ENCODE peak calls at places on chromosomes 6 and 20, in nine cellular contexts. F is cardiac fibroblast; H is pons; M is astrocyte; Y is HL-60; E is ecto neural progenitor cell; S is colonic mucosa; Z is amniotic stem cell; Q is stimulated activated CD8-positive, alpha-beta memory T cell treated with anti-CD3 and anti-CD28 coated beads, Interleukin-4, amount 100 ng/mL, for 1 hour. W is an unnamed sample.

GRCh38 chr20:63434599-63435378 is 37.7 kb downstream of the KCNQ2 start:
- DNase-seq in F (peak; percentile 64), H (peak; percentile 50), M (peak; percentile 11), Y (peak; percentile 63), E (peak; percentile 88), S (peak; percentile 55), Z (no peak), Q (peak; percentile 34), W (peak; percentile 82)

GRCh38 chr6:41022294-41022693 is 16.7 kb downstream of the UNC5CL start:
- DNase-seq in F (peak; percentile 19), H (no peak), M (peak; percentile 8), Y (no peak), E (no peak), S (no peak), Z (no peak), Q (no peak), W (no peak)

GRCh38 chr20:61803903-61804804 is 261.5 kb downstream of the TAF4 start:
- DNase-seq in F (peak; percentile 4), H (no peak), M (peak; percentile 6), Y (no peak), E (no peak), S (no peak), Z (no peak), Q (no peak), W (no peak)

GRCh38 chr6:119497988-119498727 is 148.6 kb upstream of the MAN1A1 start:
- DNase-seq in F (no peak), H (no peak), M (no peak), Y (no peak), E (no peak), S (no peak), Z (no peak), Q (no peak), W (peak; percentile 53)

GRCh38 chr6:122025104-122025503 is 374.3 kb upstream of the HSF2 start:
- DNase-seq in F (no peak), H (no peak), M (no peak), Y (no peak), E (no peak), S (no peak), Z (no peak), Q (no peak), W (no peak)

GRCh38 chr20:47673671-47673955 is 111.7 kb downstream of the SULF2 start:
- DNase-seq in F (no peak), H (no peak), M (no peak), Y (no peak), E (no peak), S (no peak), Z (no peak), Q (no peak), W (no peak)

GRCh38 chr6:138824482-138825134 is 28.7 kb downstream of the ECT2L start:
- DNase-seq in F (peak; percentile 12), H (no peak), M (peak; percentile 6), Y (no peak), E (no peak), S (no peak), Z (no peak), Q (no peak), W (no peak)

GRCh38 chr6:57259064-57259463 is 37.0 kb upstream of the RAB23 start:
- DNase-seq in F (peak; percentile 16), H (no peak), M (no peak), Y (no peak), E (no peak), S (no peak), Z (no peak), Q (no peak), W (no peak)

GRCh38 chr6:9131616-9132015 is 696.3 kb upstream of the SLC35B3 start:
- DNase-seq in F (no peak), H (no peak), M (no peak), Y (no peak), E (no peak), S (no peak), Z (no peak), Q (no peak), W (no peak)

GRCh38 chr6:27592481-27593199 is 119.7 kb upstream of the ZNF184 start:
- DNase-seq in F (peak; percentile 92), H (peak; percentile 46), M (peak; percentile 83), Y (peak; percentile 82), E (peak; percentile 83), S (peak; percentile 43), Z (peak; percentile 27), Q (no peak), W (peak; percentile 93)

GRCh38 chr20:53763707-53764415 is 170.2 kb upstream of the ZNF217 start:
- DNase-seq in F (peak; percentile 61), H (no peak), M (peak; percentile 79), Y (no peak), E (no peak), S (peak; percentile 73), Z (no peak), Q (no peak), W (no peak)

GRCh38 chr6:27867051-27867940 is 44.9 kb downstream of the OR2B2 start:
- DNase-seq in F (peak; percentile 90), H (peak; percentile 34), M (peak; percentile 56), Y (no peak), E (peak; percentile 89), S (peak; percentile 90), Z (peak; percentile 30), Q (peak; percentile 39), W (peak; percentile 95)

GRCh38 chr6:144410059-144410458 is 124.9 kb downstream of the UTRN start:
- DNase-seq in F (no peak), H (no peak), M (no peak), Y (no peak), E (no peak), S (no peak), Z (no peak), Q (no peak), W (no peak)

GRCh38 chr6:33172307-33173227 is 19.7 kb downstream of the COL11A2 start:
- DNase-seq in F (peak; percentile 55), H (no peak), M (peak; percentile 14), Y (no peak), E (no peak), S (no peak), Z (no peak), Q (no peak), W (peak; percentile 25)

GRCh38 chr6:22451960-22452359 is 117.4 kb upstream of the HDGFL1 start:
- DNase-seq in F (no peak), H (no peak), M (peak; percentile 80), Y (no peak), E (no peak), S (no peak), Z (no peak), Q (no peak), W (no peak)

GRCh38 chr20:363319-364078 is 16.6 kb downstream of the NRSN2 start:
- DNase-seq in F (no peak), H (no peak), M (no peak), Y (no peak), E (no peak), S (no peak), Z (no peak), Q (no peak), W (no peak)

GRCh38 chr6:141744194-141744925 is 388.4 kb upstream of the GJE1 start:
- DNase-seq in F (no peak), H (no peak), M (no peak), Y (no peak), E (no peak), S (no peak), Z (no peak), Q (no peak), W (no peak)

GRCh38 chr20:13059398-13060136 is 50.8 kb downstream of the SPTLC3 start:
- DNase-seq in F (no peak), H (no peak), M (no peak), Y (no peak), E (no peak), S (no peak), Z (no peak), Q (no peak), W (no peak)

GRCh38 chr20:33653218-33653899 is 8.8 kb upstream of the C20orf144 start:
- DNase-seq in F (peak; percentile 75), H (peak; percentile 69), M (no peak), Y (no peak), E (peak; percentile 80), S (peak; percentile 73), Z (peak; percentile 33), Q (no peak), W (peak; percentile 91)

GRCh38 chr6:157879873-157880254 is 56.8 kb downstream of the SNX9 start:
- DNase-seq in F (no peak), H (peak; percentile 92), M (no peak), Y (no peak), E (no peak), S (no peak), Z (no peak), Q (no peak), W (peak; percentile 74)

GRCh38 chr6:20542927-20543602 is 8.8 kb downstream of the CDKAL1 start:
- DNase-seq in F (peak; percentile 97), H (no peak), M (peak; percentile 87), Y (no peak), E (no peak), S (no peak), Z (no peak), Q (no peak), W (no peak)

GRCh38 chr6:133956413-133957049 is 3.5 kb downstream of the TBPL1 start:
- DNase-seq in F (no peak), H (no peak), M (no peak), Y (no peak), E (no peak), S (no peak), Z (no peak), Q (no peak), W (no peak)

GRCh38 chr6:135932651-135933050 is 81.2 kb downstream of the PDE7B start:
- DNase-seq in F (no peak), H (no peak), M (no peak), Y (no peak), E (no peak), S (no peak), Z (no peak), Q (no peak), W (no peak)

GRCh38 chr20:63441777-63442493 is 30.5 kb downstream of the KCNQ2 start:
- DNase-seq in F (peak; percentile 38), H (no peak), M (peak; percentile 12), Y (no peak), E (peak; percentile 65), S (peak; percentile 44), Z (peak; percentile 11), Q (no peak), W (peak; percentile 76)

GRCh38 chr6:45538636-45539035 is 160.9 kb upstream of the SUPT3H start:
- DNase-seq in F (peak; percentile 33), H (no peak), M (no peak), Y (no peak), E (no peak), S (no peak), Z (no peak), Q (no peak), W (no peak)

GRCh38 chr6:10393544-10394225 is 21.2 kb downstream of the TFAP2A start:
- DNase-seq in F (no peak), H (no peak), M (no peak), Y (no peak), E (no peak), S (no peak), Z (no peak), Q (no peak), W (peak; percentile 90)

GRCh38 chr6:169454204-169454871 is 200.7 kb upstream of the THBS2 start:
- DNase-seq in F (peak; percentile 72), H (no peak), M (peak; percentile 69), Y (peak; percentile 1), E (no peak), S (no peak), Z (no peak), Q (no peak), W (no peak)

GRCh38 chr20:62733250-62733842 is 24.7 kb downstream of the NTSR1 start:
- DNase-seq in F (no peak), H (no peak), M (no peak), Y (no peak), E (no peak), S (no peak), Z (no peak), Q (no peak), W (no peak)

GRCh38 chr20:11431613-11432012 is 486.1 kb upstream of the BTBD3 start:
- DNase-seq in F (peak; percentile 51), H (no peak), M (peak; percentile 88), Y (no peak), E (no peak), S (no peak), Z (no peak), Q (no peak), W (no peak)